ENCODE peak calls at places on chromosome 22, in seven cellular contexts. M is progenitor cell of endocrine pancreas, Q is endothelial cell of umbilical vein, J is GM20000, B is upper lobe of right lung, S is pancreas, U is spleen. X is an unnamed sample.

GRCh38 chr22:38638734-38639133 is 17.5 kb downstream of the FAM227A start:
- DNase-seq in M (no peak), Q (no peak), J (no peak), B (no peak), S (no peak), U (no peak), X (no peak)

GRCh38 chr22:33329398-33329797 is 271.2 kb upstream of the SYN3 start:
- DNase-seq in M (no peak), Q (no peak), J (no peak), B (no peak), S (no peak), U (no peak), X (no peak)

GRCh38 chr22:17842386-17842785 is 68.1 kb upstream of the BID start:
- DNase-seq in M (no peak), Q (no peak), J (peak; percentile 53), B (no peak), S (no peak), U (peak; percentile 86), X (no peak)

GRCh38 chr22:46469701-46470100 is 67.7 kb downstream of the CELSR1 start:
- DNase-seq in M (no peak), Q (no peak), J (no peak), B (no peak), S (no peak), U (no peak), X (no peak)

GRCh38 chr22:46149493-46149997 is 781 bp upstream of the PPARA start:
- DNase-seq in M (no peak), Q (peak; percentile 8), J (no peak), B (peak; percentile 87), S (peak; percentile 82), U (peak; percentile 89), X (peak; percentile 57)

GRCh38 chr22:45310331-45311032 is 748 bp downstream of the FAM118A start:
- DNase-seq in M (no peak), Q (peak; percentile 21), J (no peak), B (no peak), S (peak; percentile 56), U (peak; percentile 89), X (peak; percentile 30)

GRCh38 chr22:50201191-50202129 is 649 bp downstream of the SELENOO start:
- DNase-seq in M (no peak), Q (no peak), J (no peak), B (no peak), S (peak; percentile 72), U (peak; percentile 87), X (peak; percentile 52)

GRCh38 chr22:49997221-49997599 is 15.4 kb downstream of the IL17REL start:
- DNase-seq in M (peak; percentile 9), Q (no peak), J (no peak), B (peak; percentile 71), S (peak; percentile 44), U (no peak), X (no peak)

GRCh38 chr22:45503071-45503815 is 560 bp downstream of the FBLN1 start:
- DNase-seq in M (no peak), Q (no peak), J (no peak), B (no peak), S (no peak), U (no peak), X (no peak)

GRCh38 chr22:50733521-50734342 is 4.3 kb upstream of the ACR start:
- DNase-seq in M (no peak), Q (no peak), J (no peak), B (peak; percentile 55), S (peak; percentile 5), U (peak; percentile 70), X (no peak)

GRCh38 chr22:44403166-44403565 is 90.4 kb upstream of the SHISAL1 start:
- DNase-seq in M (no peak), Q (no peak), J (no peak), B (peak; percentile 54), S (no peak), U (no peak), X (no peak)

GRCh38 chr22:24593810-24594568 is 1.1 kb upstream of the LRRC75B start:
- DNase-seq in M (no peak), Q (no peak), J (peak; percentile 14), B (no peak), S (no peak), U (no peak), X (no peak)

GRCh38 chr22:31173386-31174145 is 13.6 kb downstream of the RNF185 start:
- DNase-seq in M (no peak), Q (peak; percentile 68), J (no peak), B (no peak), S (no peak), U (no peak), X (no peak)

GRCh38 chr22:17808688-17809403 is 34.6 kb upstream of the BID start:
- DNase-seq in M (no peak), Q (no peak), J (no peak), B (no peak), S (no peak), U (no peak), X (peak; percentile 31)

GRCh38 chr22:26367402-26368245 is 61.4 kb upstream of the ASPHD2 start:
- DNase-seq in M (peak; percentile 28), Q (peak; percentile 60), J (peak; percentile 39), B (no peak), S (peak; percentile 41), U (no peak), X (peak; percentile 70)

GRCh38 chr22:26502688-26503561 is 9.3 kb downstream of the TFIP11 start:
- DNase-seq in M (no peak), Q (peak; percentile 64), J (peak; percentile 71), B (no peak), S (no peak), U (peak; percentile 84), X (peak; percentile 58)

GRCh38 chr22:22973336-22973735 is 85.7 kb downstream of the IGLL5 start:
- DNase-seq in M (no peak), Q (no peak), J (no peak), B (no peak), S (no peak), U (no peak), X (no peak)
- TF ChIP-seq CTCF in M (no peak), Q (no peak), J (no peak), B (no peak), S (no peak), U (no peak), X (no peak)

GRCh38 chr22:20127869-20128618 is 3.6 kb upstream of the ZDHHC8 start:
- DNase-seq in M (no peak), Q (no peak), J (no peak), B (no peak), S (no peak), U (no peak), X (no peak)

GRCh38 chr22:20125201-20126174 is 6.1 kb upstream of the ZDHHC8 start:
- DNase-seq in M (no peak), Q (no peak), J (no peak), B (no peak), S (no peak), U (no peak), X (no peak)

GRCh38 chr22:20127318-20127868 is 4.2 kb upstream of the ZDHHC8 start:
- DNase-seq in M (no peak), Q (no peak), J (no peak), B (no peak), S (no peak), U (no peak), X (no peak)

GRCh38 chr22:20128619-20128901 is 3.0 kb upstream of the ZDHHC8 start:
- DNase-seq in M (no peak), Q (no peak), J (no peak), B (no peak), S (no peak), U (no peak), X (no peak)

DNA sequence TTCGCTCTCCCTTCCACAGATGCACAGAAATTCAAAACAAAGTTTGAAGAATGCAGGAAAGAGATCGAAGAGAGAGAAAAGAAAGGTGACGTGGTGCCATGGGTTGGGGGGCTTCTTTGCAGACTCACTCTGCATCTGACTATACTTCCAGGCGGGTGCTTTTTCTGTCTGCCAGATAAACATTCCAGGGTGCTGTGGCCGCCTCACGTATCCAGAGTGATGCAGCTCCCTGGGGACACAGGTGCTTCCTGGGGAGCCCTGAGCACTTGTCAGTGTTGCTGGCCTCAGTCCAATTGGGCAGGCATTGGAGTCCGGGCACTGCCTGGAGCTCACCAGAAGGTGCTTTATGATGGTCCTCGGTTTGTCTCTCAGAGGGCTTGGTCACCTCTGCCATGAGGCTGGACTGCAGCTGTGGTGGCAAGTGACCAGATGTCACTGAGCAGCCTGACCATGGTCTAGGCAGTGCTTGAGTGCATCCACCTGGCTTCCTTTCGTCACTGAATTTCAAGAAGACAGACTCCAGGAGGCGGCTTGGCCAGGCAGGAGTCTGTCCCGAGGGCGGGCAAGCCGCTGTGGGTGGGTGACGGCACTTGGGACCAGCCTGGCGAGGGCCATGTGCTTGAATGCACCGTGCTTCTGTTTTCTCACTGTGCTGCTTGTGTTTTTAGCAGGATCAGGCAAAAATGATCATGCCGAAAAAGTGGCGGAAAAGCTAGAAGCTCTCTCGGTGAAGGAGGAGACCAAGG is 5.1 kb upstream of the ZDHHC8 start:
- DNase-seq in M (no peak), Q (no peak), J (no peak), B (no peak), S (no peak), U (no peak), X (no peak)
- TF ChIP-seq CTCF in M (no peak), Q (no peak), J (no peak), B (no peak), S (no peak), U (no peak), X (no peak)

GRCh38 chr22:21022955-21023614 is 8.1 kb downstream of the P2RX6 start:
- DNase-seq in M (no peak), Q (no peak), J (no peak), B (no peak), S (no peak), U (peak; percentile 68), X (no peak)
- TF ChIP-seq CTCF in M (peak; percentile 27), Q (no peak), J (no peak), B (no peak), S (no peak), U (no peak), X (no peak)

GRCh38 chr22:42438293-42438650 is 6.1 kb upstream of the NFAM1 start:
- DNase-seq in M (no peak), Q (no peak), J (no peak), B (no peak), S (no peak), U (no peak), X (no peak)

GRCh38 chr22:42442746-42443145 is 10.5 kb upstream of the NFAM1 start:
- DNase-seq in M (no peak), Q (no peak), J (no peak), B (no peak), S (no peak), U (no peak), X (no peak)

GRCh38 chr22:42439021-42439420 is 6.8 kb upstream of the NFAM1 start:
- DNase-seq in M (no peak), Q (no peak), J (no peak), B (no peak), S (no peak), U (no peak), X (no peak)

GRCh38 chr22:42439821-42440674 is 7.8 kb upstream of the NFAM1 start:
- DNase-seq in M (no peak), Q (peak; percentile 44), J (no peak), B (peak; percentile 85), S (peak; percentile 53), U (peak; percentile 84), X (no peak)

DNA sequence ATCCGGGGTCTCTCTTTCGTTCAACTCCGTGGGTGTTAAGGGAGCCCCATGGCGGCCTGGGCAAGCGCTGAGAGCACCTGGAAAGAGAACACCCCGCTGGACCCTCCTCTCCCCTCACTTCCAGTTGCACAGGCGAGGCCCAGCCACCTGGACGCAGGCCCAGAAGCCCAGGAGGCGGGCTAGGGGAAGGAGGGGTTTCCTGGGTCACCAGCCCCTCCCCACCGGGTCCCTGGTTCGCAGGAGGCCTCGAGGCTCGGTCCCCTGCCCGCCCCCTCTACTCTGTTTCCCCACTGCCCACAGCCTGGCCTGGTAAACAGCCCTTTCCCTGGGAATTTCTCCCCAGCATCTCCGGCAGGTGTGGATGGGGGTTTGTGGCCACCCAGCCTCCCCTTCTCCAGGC is 8.5 kb upstream of the NFAM1 start:
- DNase-seq in M (no peak), Q (no peak), J (no peak), B (no peak), S (no peak), U (no peak), X (no peak)
- TF ChIP-seq CTCF in M (no peak), Q (no peak), J (no peak), B (no peak), S (no peak), U (no peak), X (no peak)